ENCODE peak calls at places on chromosomes 6 and 20, in eight cellular contexts. One of them, this sample, is unnamed.

GRCh38 chr20:13396036-13396435 is 175.0 kb downstream of the ISM1 start:
- DNase-seq in LoVo: no peak
- DNase-seq in foreskin melanocyte: peak
- DNase-seq in T-cell: no peak
- DNase-seq in activated CD8-positive, alpha-beta memory T cell treated with anti-CD3 and anti-CD28 coated beads, Interleukin-2, amount 10 ng/mL, durations not matched to agents 7 days and 5 days: no peak
- DNase-seq in cardiac fibroblast: no peak
- DNase-seq in head of caudate nucleus: no peak
- DNase-seq in ecto neural progenitor cell: no peak
- DNase-seq in this sample: peak

GRCh38 chr6:125853168-125853567 is 62.4 kb downstream of the NCOA7 start:
- DNase-seq in LoVo: no peak
- DNase-seq in foreskin melanocyte: no peak
- DNase-seq in T-cell: no peak
- DNase-seq in activated CD8-positive, alpha-beta memory T cell treated with anti-CD3 and anti-CD28 coated beads, Interleukin-2, amount 10 ng/mL, durations not matched to agents 7 days and 5 days: no peak
- DNase-seq in cardiac fibroblast: no peak
- DNase-seq in head of caudate nucleus: no peak
- DNase-seq in ecto neural progenitor cell: no peak
- DNase-seq in this sample: no peak

GRCh38 chr6:132907915-132908314 is 93.5 kb downstream of the RPS12 start:
- DNase-seq in LoVo: no peak
- DNase-seq in foreskin melanocyte: no peak
- DNase-seq in T-cell: no peak
- DNase-seq in activated CD8-positive, alpha-beta memory T cell treated with anti-CD3 and anti-CD28 coated beads, Interleukin-2, amount 10 ng/mL, durations not matched to agents 7 days and 5 days: no peak
- DNase-seq in cardiac fibroblast: peak
- DNase-seq in head of caudate nucleus: no peak
- DNase-seq in ecto neural progenitor cell: no peak
- DNase-seq in this sample: peak

GRCh38 chr6:24489881-24490280 is 503 bp upstream of the GPLD1 start:
- DNase-seq in LoVo: no peak
- DNase-seq in foreskin melanocyte: no peak
- DNase-seq in T-cell: no peak
- DNase-seq in activated CD8-positive, alpha-beta memory T cell treated with anti-CD3 and anti-CD28 coated beads, Interleukin-2, amount 10 ng/mL, durations not matched to agents 7 days and 5 days: no peak
- DNase-seq in cardiac fibroblast: peak
- DNase-seq in head of caudate nucleus: no peak
- DNase-seq in ecto neural progenitor cell: no peak
- DNase-seq in this sample: peak

GRCh38 chr6:17116090-17116387 is 14.2 kb downstream of the STMND1 start:
- DNase-seq in LoVo: no peak
- DNase-seq in foreskin melanocyte: no peak
- DNase-seq in T-cell: no peak
- DNase-seq in activated CD8-positive, alpha-beta memory T cell treated with anti-CD3 and anti-CD28 coated beads, Interleukin-2, amount 10 ng/mL, durations not matched to agents 7 days and 5 days: no peak
- DNase-seq in cardiac fibroblast: no peak
- DNase-seq in head of caudate nucleus: no peak
- DNase-seq in ecto neural progenitor cell: no peak
- DNase-seq in this sample: no peak

GRCh38 chr6:106199998-106200397 is 113.9 kb downstream of the PRDM1 start:
- DNase-seq in LoVo: no peak
- DNase-seq in foreskin melanocyte: no peak
- DNase-seq in T-cell: no peak
- DNase-seq in activated CD8-positive, alpha-beta memory T cell treated with anti-CD3 and anti-CD28 coated beads, Interleukin-2, amount 10 ng/mL, durations not matched to agents 7 days and 5 days: no peak
- DNase-seq in cardiac fibroblast: peak
- DNase-seq in head of caudate nucleus: no peak
- DNase-seq in ecto neural progenitor cell: no peak
- DNase-seq in this sample: peak

GRCh38 chr6:41222045-41222444 is 6.1 kb upstream of the TREML4 start:
- DNase-seq in LoVo: no peak
- DNase-seq in foreskin melanocyte: no peak
- DNase-seq in T-cell: no peak
- DNase-seq in activated CD8-positive, alpha-beta memory T cell treated with anti-CD3 and anti-CD28 coated beads, Interleukin-2, amount 10 ng/mL, durations not matched to agents 7 days and 5 days: no peak
- DNase-seq in cardiac fibroblast: no peak
- DNase-seq in head of caudate nucleus: no peak
- DNase-seq in ecto neural progenitor cell: no peak
- DNase-seq in this sample: no peak

GRCh38 chr6:8132130-8132529 is 29.8 kb upstream of the EEF1E1 start:
- DNase-seq in LoVo: no peak
- DNase-seq in foreskin melanocyte: no peak
- DNase-seq in T-cell: no peak
- DNase-seq in activated CD8-positive, alpha-beta memory T cell treated with anti-CD3 and anti-CD28 coated beads, Interleukin-2, amount 10 ng/mL, durations not matched to agents 7 days and 5 days: no peak
- DNase-seq in cardiac fibroblast: no peak
- DNase-seq in head of caudate nucleus: no peak
- DNase-seq in ecto neural progenitor cell: no peak
- DNase-seq in this sample: no peak

GRCh38 chr20:17972121-17972520 is 3.3 kb downstream of the MGME1 start:
- DNase-seq in LoVo: no peak
- DNase-seq in foreskin melanocyte: no peak
- DNase-seq in T-cell: no peak
- DNase-seq in activated CD8-positive, alpha-beta memory T cell treated with anti-CD3 and anti-CD28 coated beads, Interleukin-2, amount 10 ng/mL, durations not matched to agents 7 days and 5 days: no peak
- DNase-seq in cardiac fibroblast: no peak
- DNase-seq in head of caudate nucleus: no peak
- DNase-seq in ecto neural progenitor cell: no peak
- DNase-seq in this sample: no peak

GRCh38 chr6:20732896-20733295 is 198.6 kb downstream of the CDKAL1 start:
- DNase-seq in LoVo: no peak
- DNase-seq in foreskin melanocyte: no peak
- DNase-seq in T-cell: no peak
- DNase-seq in activated CD8-positive, alpha-beta memory T cell treated with anti-CD3 and anti-CD28 coated beads, Interleukin-2, amount 10 ng/mL, durations not matched to agents 7 days and 5 days: no peak
- DNase-seq in cardiac fibroblast: no peak
- DNase-seq in head of caudate nucleus: no peak
- DNase-seq in ecto neural progenitor cell: no peak
- DNase-seq in this sample: no peak

GRCh38 chr6:16276991-16277981 is 38.9 kb downstream of the GMPR start:
- DNase-seq in LoVo: peak
- DNase-seq in foreskin melanocyte: peak
- DNase-seq in T-cell: no peak
- DNase-seq in activated CD8-positive, alpha-beta memory T cell treated with anti-CD3 and anti-CD28 coated beads, Interleukin-2, amount 10 ng/mL, durations not matched to agents 7 days and 5 days: peak
- DNase-seq in cardiac fibroblast: peak
- DNase-seq in head of caudate nucleus: no peak
- DNase-seq in ecto neural progenitor cell: peak
- DNase-seq in this sample: peak

GRCh38 chr6:79167931-79168694 is 66.4 kb downstream of the HMGN3 start:
- DNase-seq in LoVo: no peak
- DNase-seq in foreskin melanocyte: no peak
- DNase-seq in T-cell: no peak
- DNase-seq in activated CD8-positive, alpha-beta memory T cell treated with anti-CD3 and anti-CD28 coated beads, Interleukin-2, amount 10 ng/mL, durations not matched to agents 7 days and 5 days: no peak
- DNase-seq in cardiac fibroblast: peak
- DNase-seq in head of caudate nucleus: no peak
- DNase-seq in ecto neural progenitor cell: no peak
- DNase-seq in this sample: peak

GRCh38 chr6:87444362-87444761 is 28.4 kb upstream of the SLC35A1 start:
- DNase-seq in LoVo: no peak
- DNase-seq in foreskin melanocyte: no peak
- DNase-seq in T-cell: no peak
- DNase-seq in activated CD8-positive, alpha-beta memory T cell treated with anti-CD3 and anti-CD28 coated beads, Interleukin-2, amount 10 ng/mL, durations not matched to agents 7 days and 5 days: no peak
- DNase-seq in cardiac fibroblast: no peak
- DNase-seq in head of caudate nucleus: no peak
- DNase-seq in ecto neural progenitor cell: no peak
- DNase-seq in this sample: no peak

GRCh38 chr6:42390228-42390934 is 61.3 kb downstream of the TRERF1 start:
- DNase-seq in LoVo: no peak
- DNase-seq in foreskin melanocyte: no peak
- DNase-seq in T-cell: peak
- DNase-seq in activated CD8-positive, alpha-beta memory T cell treated with anti-CD3 and anti-CD28 coated beads, Interleukin-2, amount 10 ng/mL, durations not matched to agents 7 days and 5 days: peak
- DNase-seq in cardiac fibroblast: no peak
- DNase-seq in head of caudate nucleus: no peak
- DNase-seq in ecto neural progenitor cell: no peak
- DNase-seq in this sample: no peak

GRCh38 chr6:125780540-125781306 is 10.0 kb upstream of the NCOA7 start:
- DNase-seq in LoVo: peak
- DNase-seq in foreskin melanocyte: peak
- DNase-seq in T-cell: peak
- DNase-seq in activated CD8-positive, alpha-beta memory T cell treated with anti-CD3 and anti-CD28 coated beads, Interleukin-2, amount 10 ng/mL, durations not matched to agents 7 days and 5 days: peak
- DNase-seq in cardiac fibroblast: peak
- DNase-seq in head of caudate nucleus: peak
- DNase-seq in ecto neural progenitor cell: peak
- DNase-seq in this sample: peak

GRCh38 chr20:58890454-58891075 is 38.0 kb downstream of the GNAS start:
- DNase-seq in LoVo: peak
- DNase-seq in foreskin melanocyte: peak
- DNase-seq in T-cell: peak
- DNase-seq in activated CD8-positive, alpha-beta memory T cell treated with anti-CD3 and anti-CD28 coated beads, Interleukin-2, amount 10 ng/mL, durations not matched to agents 7 days and 5 days: peak
- DNase-seq in cardiac fibroblast: peak
- DNase-seq in head of caudate nucleus: peak
- DNase-seq in ecto neural progenitor cell: peak
- DNase-seq in this sample: peak

GRCh38 chr6:143396497-143397228 is 53.8 kb downstream of the ADAT2 start:
- DNase-seq in LoVo: no peak
- DNase-seq in foreskin melanocyte: no peak
- DNase-seq in T-cell: no peak
- DNase-seq in activated CD8-positive, alpha-beta memory T cell treated with anti-CD3 and anti-CD28 coated beads, Interleukin-2, amount 10 ng/mL, durations not matched to agents 7 days and 5 days: no peak
- DNase-seq in cardiac fibroblast: peak
- DNase-seq in head of caudate nucleus: no peak
- DNase-seq in ecto neural progenitor cell: no peak
- DNase-seq in this sample: no peak

GRCh38 chr6:157292202-157292601 is 31.1 kb downstream of the TMEM242 start:
- DNase-seq in LoVo: no peak
- DNase-seq in foreskin melanocyte: no peak
- DNase-seq in T-cell: no peak
- DNase-seq in activated CD8-positive, alpha-beta memory T cell treated with anti-CD3 and anti-CD28 coated beads, Interleukin-2, amount 10 ng/mL, durations not matched to agents 7 days and 5 days: peak
- DNase-seq in cardiac fibroblast: no peak
- DNase-seq in head of caudate nucleus: no peak
- DNase-seq in ecto neural progenitor cell: no peak
- DNase-seq in this sample: no peak

GRCh38 chr6:16518265-16518664 is 243.0 kb downstream of the ATXN1 start:
- DNase-seq in LoVo: no peak
- DNase-seq in foreskin melanocyte: no peak
- DNase-seq in T-cell: no peak
- DNase-seq in activated CD8-positive, alpha-beta memory T cell treated with anti-CD3 and anti-CD28 coated beads, Interleukin-2, amount 10 ng/mL, durations not matched to agents 7 days and 5 days: no peak
- DNase-seq in cardiac fibroblast: no peak
- DNase-seq in head of caudate nucleus: no peak
- DNase-seq in ecto neural progenitor cell: no peak
- DNase-seq in this sample: no peak

GRCh38 chr20:34322267-34323105 is 19.3 kb upstream of the AHCY start:
- DNase-seq in LoVo: no peak
- DNase-seq in foreskin melanocyte: no peak
- DNase-seq in T-cell: no peak
- DNase-seq in activated CD8-positive, alpha-beta memory T cell treated with anti-CD3 and anti-CD28 coated beads, Interleukin-2, amount 10 ng/mL, durations not matched to agents 7 days and 5 days: no peak
- DNase-seq in cardiac fibroblast: no peak
- DNase-seq in head of caudate nucleus: no peak
- DNase-seq in ecto neural progenitor cell: no peak
- DNase-seq in this sample: no peak

GRCh38 chr20:50521221-50521642 is 11.0 kb downstream of the PTPN1 start:
- DNase-seq in LoVo: no peak
- DNase-seq in foreskin melanocyte: peak
- DNase-seq in T-cell: no peak
- DNase-seq in activated CD8-positive, alpha-beta memory T cell treated with anti-CD3 and anti-CD28 coated beads, Interleukin-2, amount 10 ng/mL, durations not matched to agents 7 days and 5 days: no peak
- DNase-seq in cardiac fibroblast: no peak
- DNase-seq in head of caudate nucleus: no peak
- DNase-seq in ecto neural progenitor cell: no peak
- DNase-seq in this sample: no peak

GRCh38 chr6:62528894-62529526 is 243.0 kb upstream of the KHDRBS2 start:
- DNase-seq in LoVo: no peak
- DNase-seq in foreskin melanocyte: no peak
- DNase-seq in T-cell: no peak
- DNase-seq in activated CD8-positive, alpha-beta memory T cell treated with anti-CD3 and anti-CD28 coated beads, Interleukin-2, amount 10 ng/mL, durations not matched to agents 7 days and 5 days: no peak
- DNase-seq in cardiac fibroblast: no peak
- DNase-seq in head of caudate nucleus: no peak
- DNase-seq in ecto neural progenitor cell: no peak
- DNase-seq in this sample: no peak

GRCh38 chr20:20839771-20840170 is 127.3 kb upstream of the RALGAPA2 start:
- DNase-seq in LoVo: no peak
- DNase-seq in foreskin melanocyte: no peak
- DNase-seq in T-cell: no peak
- DNase-seq in activated CD8-positive, alpha-beta memory T cell treated with anti-CD3 and anti-CD28 coated beads, Interleukin-2, amount 10 ng/mL, durations not matched to agents 7 days and 5 days: no peak
- DNase-seq in cardiac fibroblast: no peak
- DNase-seq in head of caudate nucleus: no peak
- DNase-seq in ecto neural progenitor cell: no peak
- DNase-seq in this sample: no peak

GRCh38 chr6:154403803-154404202 is 47.2 kb upstream of the IPCEF1 start:
- DNase-seq in LoVo: no peak
- DNase-seq in foreskin melanocyte: no peak
- DNase-seq in T-cell: no peak
- DNase-seq in activated CD8-positive, alpha-beta memory T cell treated with anti-CD3 and anti-CD28 coated beads, Interleukin-2, amount 10 ng/mL, durations not matched to agents 7 days and 5 days: no peak
- DNase-seq in cardiac fibroblast: peak
- DNase-seq in head of caudate nucleus: no peak
- DNase-seq in ecto neural progenitor cell: no peak
- DNase-seq in this sample: peak

GRCh38 chr6:41182069-41183034 is 18.6 kb downstream of the TREML2 start:
- DNase-seq in LoVo: peak
- DNase-seq in foreskin melanocyte: peak
- DNase-seq in T-cell: peak
- DNase-seq in activated CD8-positive, alpha-beta memory T cell treated with anti-CD3 and anti-CD28 coated beads, Interleukin-2, amount 10 ng/mL, durations not matched to agents 7 days and 5 days: peak
- DNase-seq in cardiac fibroblast: peak
- DNase-seq in head of caudate nucleus: peak
- DNase-seq in ecto neural progenitor cell: no peak
- DNase-seq in this sample: peak

GRCh38 chr6:21051777-21052176 is 517.5 kb downstream of the CDKAL1 start:
- DNase-seq in LoVo: no peak
- DNase-seq in foreskin melanocyte: no peak
- DNase-seq in T-cell: no peak
- DNase-seq in activated CD8-positive, alpha-beta memory T cell treated with anti-CD3 and anti-CD28 coated beads, Interleukin-2, amount 10 ng/mL, durations not matched to agents 7 days and 5 days: no peak
- DNase-seq in cardiac fibroblast: no peak
- DNase-seq in head of caudate nucleus: no peak
- DNase-seq in ecto neural progenitor cell: no peak
- DNase-seq in this sample: no peak

GRCh38 chr6:24146871-24147270 is 20.9 kb downstream of the NRSN1 start:
- DNase-seq in LoVo: no peak
- DNase-seq in foreskin melanocyte: no peak
- DNase-seq in T-cell: no peak
- DNase-seq in activated CD8-positive, alpha-beta memory T cell treated with anti-CD3 and anti-CD28 coated beads, Interleukin-2, amount 10 ng/mL, durations not matched to agents 7 days and 5 days: no peak
- DNase-seq in cardiac fibroblast: no peak
- DNase-seq in head of caudate nucleus: no peak
- DNase-seq in ecto neural progenitor cell: no peak
- DNase-seq in this sample: no peak

GRCh38 chr6:39804666-39805065 is 12.5 kb downstream of the DAAM2 start:
- DNase-seq in LoVo: no peak
- DNase-seq in foreskin melanocyte: no peak
- DNase-seq in T-cell: no peak
- DNase-seq in activated CD8-positive, alpha-beta memory T cell treated with anti-CD3 and anti-CD28 coated beads, Interleukin-2, amount 10 ng/mL, durations not matched to agents 7 days and 5 days: no peak
- DNase-seq in cardiac fibroblast: no peak
- DNase-seq in head of caudate nucleus: no peak
- DNase-seq in ecto neural progenitor cell: peak
- DNase-seq in this sample: peak

GRCh38 chr6:20770776-20771175 is 236.5 kb downstream of the CDKAL1 start:
- DNase-seq in LoVo: no peak
- DNase-seq in foreskin melanocyte: no peak
- DNase-seq in T-cell: no peak
- DNase-seq in activated CD8-positive, alpha-beta memory T cell treated with anti-CD3 and anti-CD28 coated beads, Interleukin-2, amount 10 ng/mL, durations not matched to agents 7 days and 5 days: no peak
- DNase-seq in cardiac fibroblast: no peak
- DNase-seq in head of caudate nucleus: no peak
- DNase-seq in ecto neural progenitor cell: no peak
- DNase-seq in this sample: no peak

GRCh38 chr20:15931897-15932296 is 641.4 kb downstream of the KIF16B start:
- DNase-seq in LoVo: no peak
- DNase-seq in foreskin melanocyte: no peak
- DNase-seq in T-cell: no peak
- DNase-seq in activated CD8-positive, alpha-beta memory T cell treated with anti-CD3 and anti-CD28 coated beads, Interleukin-2, amount 10 ng/mL, durations not matched to agents 7 days and 5 days: no peak
- DNase-seq in cardiac fibroblast: no peak
- DNase-seq in head of caudate nucleus: no peak
- DNase-seq in ecto neural progenitor cell: no peak
- DNase-seq in this sample: no peak

This sample was measured in fibroblast of villous mesenchyme.